ENCODE peak calls at places on chromosomes 7 and 10, in seven cellular contexts. D, C, V, K, Z, E and G are unnamed samples.

GRCh38 chr7:25316366-25316765 is 88.1 kb upstream of the NPVF start:
- DNase-seq in D (no peak), C (no peak), V (no peak), K (no peak), Z (no peak), E (no peak), G (no peak)

GRCh38 chr7:111053035-111053434 is 37.9 kb upstream of the LRRN3 start:
- DNase-seq in D (no peak), C (no peak), V (no peak), K (no peak), Z (no peak), E (no peak), G (peak)

GRCh38 chr7:31991846-31992245 is 78.4 kb downstream of the PDE1C start:
- DNase-seq in D (no peak), C (no peak), V (no peak), K (peak), Z (no peak), E (no peak), G (no peak)

GRCh38 chr10:131858583-131859340 is 42.0 kb upstream of the PPP2R2D start:
- DNase-seq in D (no peak), C (no peak), V (no peak), K (no peak), Z (no peak), E (no peak), G (no peak)

GRCh38 chr7:46131916-46132795 is 211.1 kb upstream of the IGFBP3 start:
- DNase-seq in D (no peak), C (peak), V (peak), K (no peak), Z (peak), E (no peak), G (no peak)

GRCh38 chr10:118944959-118945622 is 84.4 kb upstream of the NANOS1 start:
- DNase-seq in D (peak), C (no peak), V (no peak), K (no peak), Z (no peak), E (no peak), G (no peak)

GRCh38 chr7:17370901-17371550 is 72.6 kb downstream of the AHR start:
- DNase-seq in D (no peak), C (no peak), V (no peak), K (peak), Z (no peak), E (no peak), G (peak)

GRCh38 chr10:1776127-1776662 is 38.9 kb upstream of the ADARB2 start:
- DNase-seq in D (no peak), C (no peak), V (no peak), K (no peak), Z (no peak), E (no peak), G (no peak)

GRCh38 chr10:15255961-15256360 is 87.5 kb upstream of the NMT2 start:
- DNase-seq in D (no peak), C (no peak), V (no peak), K (no peak), Z (no peak), E (no peak), G (no peak)

GRCh38 chr7:79434098-79434497 is 19.4 kb downstream of the MAGI2 start:
- DNase-seq in D (no peak), C (no peak), V (no peak), K (no peak), Z (no peak), E (no peak), G (no peak)

GRCh38 chr7:46015107-46015868 is 94.2 kb upstream of the IGFBP3 start:
- DNase-seq in D (no peak), C (peak), V (peak), K (no peak), Z (peak), E (peak), G (no peak)

GRCh38 chr7:101634196-101634717 is 5.2 kb upstream of the MYL10 start:
- DNase-seq in D (no peak), C (no peak), V (no peak), K (no peak), Z (no peak), E (no peak), G (no peak)

GRCh38 chr10:122062831-122063674 is 74.1 kb downstream of the TACC2 start:
- DNase-seq in D (peak), C (peak), V (peak), K (peak), Z (peak), E (peak), G (peak)

GRCh38 chr7:95297041-95297440 is 27.3 kb downstream of the PON1 start:
- DNase-seq in D (no peak), C (no peak), V (no peak), K (no peak), Z (no peak), E (no peak), G (no peak)

GRCh38 chr7:149884541-149884940 is 10.8 kb downstream of the ATP6V0E2 start:
- DNase-seq in D (no peak), C (no peak), V (no peak), K (no peak), Z (no peak), E (no peak), G (no peak)

GRCh38 chr7:24865994-24866615 is 108.8 kb upstream of the GSDME start:
- DNase-seq in D (no peak), C (no peak), V (no peak), K (no peak), Z (no peak), E (no peak), G (no peak)

GRCh38 chr7:50409856-50410468 is 40.2 kb downstream of the FIGNL1 start:
- DNase-seq in D (no peak), C (no peak), V (no peak), K (no peak), Z (no peak), E (no peak), G (no peak)

GRCh38 chr10:87842220-87842641 is 21.1 kb downstream of the KLLN start:
- DNase-seq in D (peak), C (no peak), V (no peak), K (no peak), Z (no peak), E (peak), G (no peak)